ENCODE peak calls at places on chromosomes 2 and 18, in four cellular contexts. W is K562, C is HepG2, U is WTC11. B is an unnamed sample.

GRCh38 chr2:102278720-102279390 is 32.5 kb upstream of the IL1RL1 start:
- DNase-seq in C (no peak), U (no peak), W (no peak), B (no peak)

GRCh38 chr18:63741769-63742168 is 33.4 kb upstream of the SERPINB7 start:
- DNase-seq in U (no peak), C (no peak), W (no peak), B (no peak)

GRCh38 chr2:237201461-237202287 is 116.0 kb downstream of the COPS8 start:
- DNase-seq in U (no peak), W (peak), C (peak), B (no peak)

GRCh38 chr2:225270861-225271260 is 128.6 kb upstream of the NYAP2 start:
- DNase-seq in C (no peak), U (no peak), W (peak), B (peak)

GRCh38 chr2:189685540-189686229 is 11.2 kb downstream of the ANKAR start:
- DNase-seq in W (peak), U (peak), C (no peak), B (no peak)

GRCh38 chr2:155633887-155634570 is 698.5 kb downstream of the NR4A2 start:
- DNase-seq in U (no peak), C (no peak), W (no peak), B (no peak)

GRCh38 chr2:23270810-23271209 is 114.2 kb upstream of the KLHL29 start:
- DNase-seq in C (no peak), W (no peak), U (no peak), B (no peak)

GRCh38 chr2:192499476-192499875 is 304.7 kb upstream of the TMEFF2 start:
- DNase-seq in W (no peak), U (no peak), C (no peak), B (no peak)

GRCh38 chr2:46430992-46431391 is 48.4 kb upstream of the TMEM247 start:
- DNase-seq in C (no peak), U (no peak), W (no peak), B (no peak)

GRCh38 chr2:174344716-174345472 is 10.1 kb downstream of the SP9 start:
- DNase-seq in C (peak), U (no peak), W (no peak), B (no peak)

GRCh38 chr2:224248944-224249371 is 152.9 kb downstream of the FAM124B start:
- DNase-seq in C (no peak), W (no peak), U (no peak), B (no peak)

GRCh38 chr2:153601812-153602211 is 123.2 kb upstream of the RPRM start:
- DNase-seq in U (no peak), W (no peak), C (no peak), B (no peak)

GRCh38 chr2:74078467-74078866 is 69.2 kb downstream of the BOLA3 start:
- DNase-seq in C (no peak), U (no peak), W (peak), B (no peak)

GRCh38 chr2:126824663-126825062 is 74.0 kb upstream of the TEX51 start:
- DNase-seq in W (peak), C (no peak), U (no peak), B (no peak)

GRCh38 chr2:157486596-157487270 is 42.8 kb upstream of the CYTIP start:
- DNase-seq in C (no peak), W (no peak), U (no peak), B (no peak)

GRCh38 chr18:9708882-9709877 is 1.1 kb downstream of the RAB31 start:
- DNase-seq in C (no peak), W (peak), U (peak), B (no peak)

GRCh38 chr2:232522014-232522854 is 2.0 kb downstream of the PRSS56 start:
- DNase-seq in W (peak), C (no peak), U (peak), B (peak)

GRCh38 chr2:170883683-170884082 is 45.4 kb upstream of the GORASP2 start:
- DNase-seq in W (no peak), U (no peak), C (no peak), B (no peak)

GRCh38 chr2:144659731-144660275 is 139.9 kb upstream of the ZEB2 start:
- DNase-seq in U (no peak), W (peak), C (no peak), B (no peak)

GRCh38 chr18:2656237-2657042 is 914 bp downstream of the SMCHD1 start:
- DNase-seq in U (peak), C (peak), W (peak), B (peak)

GRCh38 chr18:23181547-23181946 is 46.3 kb downstream of the CABLES1 start:
- DNase-seq in W (no peak), C (no peak), U (no peak), B (no peak)
- TF ChIP-seq ELF4 in W (no peak), C (no peak), U (no peak), B (no peak)

GRCh38 chr2:180222642-180223041 is 215.5 kb upstream of the CWC22 start:
- DNase-seq in W (no peak), U (no peak), C (no peak), B (no peak)
- TF ChIP-seq ELF4 in W (no peak), U (no peak), C (no peak), B (no peak)

DNA sequence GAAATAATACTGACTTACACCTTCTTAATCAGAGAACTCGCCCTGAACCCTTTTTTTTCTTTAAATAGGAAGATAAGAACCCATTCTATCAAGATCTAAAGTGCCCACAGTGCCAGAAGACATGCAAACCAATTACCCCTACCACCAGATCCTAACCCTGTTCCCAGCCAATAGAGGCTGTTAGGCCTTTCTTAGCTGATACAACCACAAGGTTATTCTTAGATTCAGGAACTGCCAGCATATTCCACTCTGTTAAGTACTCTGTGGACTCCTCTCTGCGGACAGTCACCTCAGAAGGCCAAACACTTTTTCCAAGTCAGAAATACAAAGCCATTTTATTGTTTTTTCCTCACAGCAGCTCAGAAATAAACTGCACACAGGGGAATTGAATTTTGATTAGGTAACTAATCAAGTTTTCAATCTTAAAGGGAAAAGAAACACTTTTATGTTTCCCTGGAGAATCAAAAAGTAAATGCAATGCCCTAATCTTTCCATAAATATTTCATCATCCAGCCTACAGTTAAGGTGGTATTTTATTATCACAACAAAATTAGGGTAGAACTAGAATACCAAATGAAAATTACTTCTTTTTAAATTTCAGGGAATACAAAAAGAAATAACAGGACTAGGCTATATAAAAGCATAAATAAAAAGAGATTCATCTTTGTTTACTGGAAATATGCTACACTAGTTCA is 111.4 kb downstream of the NBAS start:
- DNase-seq in C (no peak), U (no peak), W (peak), B (peak)
- TF ChIP-seq ELF4 in C (no peak), U (no peak), W (no peak), B (no peak)

GRCh38 chr2:54723300-54724149 is at the start of gene EML6:
- DNase-seq in U (peak), W (peak), C (peak), B (peak)

GRCh38 chr2:54726431-54726830 is 3.0 kb downstream of the EML6 start:
- DNase-seq in C (no peak), W (no peak), U (no peak), B (no peak)

GRCh38 chr2:54725343-54726099 is 2.1 kb downstream of the EML6 start:
- DNase-seq in C (no peak), W (no peak), U (no peak), B (no peak)

GRCh38 chr2:54724150-54724559 is 693 bp downstream of the EML6 start:
- DNase-seq in W (no peak), C (no peak), U (no peak), B (no peak)

GRCh38 chr2:54724560-54725342 is 1.3 kb downstream of the EML6 start:
- DNase-seq in C (no peak), U (peak), W (no peak), B (peak)
- TF ChIP-seq ELF4 in C (no peak), U (no peak), W (no peak), B (no peak)

DNA sequence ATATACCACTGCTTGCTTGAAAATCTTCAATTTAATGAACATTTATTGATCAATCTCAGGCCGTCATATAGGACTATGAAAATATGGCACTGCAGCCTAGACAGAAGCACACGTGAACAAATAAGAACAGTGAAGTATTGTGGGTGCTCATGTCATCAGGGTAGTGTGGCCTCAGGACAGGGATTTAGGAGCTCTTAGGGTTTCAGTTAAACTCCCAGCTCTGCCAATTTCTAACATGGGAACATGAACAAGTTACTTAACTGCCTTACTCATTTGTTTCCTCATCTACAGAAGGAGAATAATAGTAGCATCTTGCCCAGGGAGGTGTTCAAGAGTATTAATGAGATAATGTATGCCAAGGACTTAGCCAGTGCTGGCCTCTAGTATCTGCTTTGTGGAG is 146.0 kb upstream of the MAP3K20 start:
- DNase-seq in W (no peak), U (no peak), C (no peak), B (no peak)
- TF ChIP-seq ELF4 in W (no peak), U (no peak), C (no peak), B (no peak)

DNA sequence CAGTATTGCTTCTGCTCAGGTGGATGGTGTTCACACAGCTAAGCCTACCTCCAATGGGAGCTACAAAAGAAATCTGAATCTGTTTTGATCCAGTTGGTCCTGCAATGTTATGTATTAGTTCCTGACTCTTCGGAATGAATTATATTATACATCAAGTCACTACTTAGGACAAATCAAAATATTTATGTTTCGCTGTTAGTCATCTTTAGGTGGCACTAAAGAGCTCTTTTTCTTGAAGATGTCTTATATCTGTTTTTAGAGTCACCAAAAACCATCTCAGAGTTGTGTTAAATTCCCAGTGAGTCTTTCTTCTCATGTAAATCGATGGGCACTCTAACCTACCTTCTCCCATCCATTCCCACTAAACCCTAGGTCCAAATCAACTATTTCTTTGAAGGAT is 2.2 kb downstream of the DNER start:
- DNase-seq in C (no peak), U (no peak), W (no peak), B (no peak)
- TF ChIP-seq ELF4 in C (no peak), U (no peak), W (no peak), B (no peak)